ENCODE peak calls at places on chromosomes 13 and 19, in ten cellular contexts. One of them, this sample, is unnamed.
A peak's percentile ranks its signal among the peaks of the same experiment; 100 is the strongest.

GRCh38 chr19:4581381-4582111 is 22.1 kb upstream of the SEMA6B start:
- DNase-seq in HTR-8/SVneo: peak; percentile 65
- DNase-seq in brain microvascular endothelial cell: no peak
- DNase-seq in fibroblast of pulmonary artery: peak; percentile 45
- DNase-seq in SK-MEL-5: peak; percentile 26
- DNase-seq in kidney: peak; percentile 74
- DNase-seq in AG10803: no peak
- DNase-seq in kidney glomerular epithelial cell: no peak
- DNase-seq in SW480: no peak
- DNase-seq in WTC11: peak; percentile 64
- DNase-seq in this sample: no peak

GRCh38 chr13:25802579-25802978 is 249.2 kb downstream of the SHISA2 start:
- DNase-seq in brain microvascular endothelial cell: no peak
- DNase-seq in SW480: no peak
- DNase-seq in SK-MEL-5: no peak
- DNase-seq in fibroblast of pulmonary artery: no peak
- DNase-seq in AG10803: no peak
- DNase-seq in kidney: no peak
- DNase-seq in HTR-8/SVneo: no peak
- DNase-seq in WTC11: no peak
- DNase-seq in kidney glomerular epithelial cell: no peak
- DNase-seq in this sample: no peak

GRCh38 chr13:108987488-108987887 is 358.1 kb downstream of the MYO16 start:
- DNase-seq in SK-MEL-5: peak; percentile 98
- DNase-seq in SW480: no peak
- DNase-seq in AG10803: peak; percentile 93
- DNase-seq in fibroblast of pulmonary artery: peak; percentile 7
- DNase-seq in HTR-8/SVneo: no peak
- DNase-seq in brain microvascular endothelial cell: no peak
- DNase-seq in kidney glomerular epithelial cell: no peak
- DNase-seq in kidney: no peak
- DNase-seq in WTC11: no peak
- DNase-seq in this sample: peak; percentile 62

GRCh38 chr19:2271516-2272103 is 10.4 kb downstream of the PEAK3 start:
- DNase-seq in SK-MEL-5: peak; percentile 17
- DNase-seq in kidney: peak; percentile 82
- DNase-seq in brain microvascular endothelial cell: peak; percentile 55
- DNase-seq in SW480: no peak
- DNase-seq in AG10803: peak; percentile 82
- DNase-seq in HTR-8/SVneo: no peak
- DNase-seq in kidney glomerular epithelial cell: no peak
- DNase-seq in WTC11: peak; percentile 20
- DNase-seq in fibroblast of pulmonary artery: peak; percentile 76
- DNase-seq in this sample: peak; percentile 94

GRCh38 chr19:5150902-5151741 is 182.2 kb downstream of the KDM4B start:
- DNase-seq in SW480: no peak
- DNase-seq in kidney: peak; percentile 77
- DNase-seq in WTC11: no peak
- DNase-seq in SK-MEL-5: no peak
- DNase-seq in brain microvascular endothelial cell: no peak
- DNase-seq in fibroblast of pulmonary artery: no peak
- DNase-seq in kidney glomerular epithelial cell: no peak
- DNase-seq in HTR-8/SVneo: no peak
- DNase-seq in AG10803: no peak
- DNase-seq in this sample: no peak

GRCh38 chr19:876089-876488 is 16.6 kb downstream of the CFD start:
- DNase-seq in kidney: no peak
- DNase-seq in fibroblast of pulmonary artery: no peak
- DNase-seq in SK-MEL-5: no peak
- DNase-seq in HTR-8/SVneo: no peak
- DNase-seq in kidney glomerular epithelial cell: no peak
- DNase-seq in SW480: no peak
- DNase-seq in AG10803: no peak
- DNase-seq in brain microvascular endothelial cell: no peak
- DNase-seq in WTC11: no peak
- DNase-seq in this sample: no peak

GRCh38 chr19:16375157-16375935 is 50.7 kb downstream of the KLF2 start:
- DNase-seq in kidney: peak; percentile 32
- DNase-seq in fibroblast of pulmonary artery: no peak
- DNase-seq in kidney glomerular epithelial cell: no peak
- DNase-seq in SW480: no peak
- DNase-seq in AG10803: no peak
- DNase-seq in HTR-8/SVneo: no peak
- DNase-seq in brain microvascular endothelial cell: no peak
- DNase-seq in WTC11: no peak
- DNase-seq in SK-MEL-5: no peak
- DNase-seq in this sample: no peak

GRCh38 chr13:37448072-37448471 is 150.5 kb downstream of the POSTN start:
- DNase-seq in kidney: no peak
- DNase-seq in fibroblast of pulmonary artery: no peak
- DNase-seq in brain microvascular endothelial cell: no peak
- DNase-seq in AG10803: no peak
- DNase-seq in WTC11: no peak
- DNase-seq in SK-MEL-5: no peak
- DNase-seq in HTR-8/SVneo: no peak
- DNase-seq in SW480: no peak
- DNase-seq in kidney glomerular epithelial cell: no peak
- DNase-seq in this sample: no peak

GRCh38 chr13:49481788-49482187 is 14.0 kb upstream of the PHF11 start:
- DNase-seq in kidney: no peak
- DNase-seq in fibroblast of pulmonary artery: no peak
- DNase-seq in SK-MEL-5: no peak
- DNase-seq in HTR-8/SVneo: no peak
- DNase-seq in brain microvascular endothelial cell: no peak
- DNase-seq in WTC11: no peak
- DNase-seq in kidney glomerular epithelial cell: no peak
- DNase-seq in AG10803: no peak
- DNase-seq in SW480: no peak
- DNase-seq in this sample: no peak

GRCh38 chr19:34589730-34590129 is 87.2 kb downstream of the SCGB2B2 start:
- DNase-seq in WTC11: no peak
- DNase-seq in kidney glomerular epithelial cell: no peak
- DNase-seq in SK-MEL-5: no peak
- DNase-seq in AG10803: no peak
- DNase-seq in brain microvascular endothelial cell: no peak
- DNase-seq in kidney: no peak
- DNase-seq in HTR-8/SVneo: no peak
- DNase-seq in fibroblast of pulmonary artery: no peak
- DNase-seq in SW480: no peak
- DNase-seq in this sample: no peak

This sample was measured in fibroblast of mammary gland.